ENCODE peak calls at places on chromosomes 3 and 15, in four cellular contexts. Y is BJ, L is lung, H is GM13976. I is an unnamed sample.

GRCh38 chr3:129323651-129324294 is 45.1 kb downstream of the HMCES start:
- DNase-seq in Y (no peak), H (peak), L (no peak), I (no peak)

GRCh38 chr3:6697285-6697684 is 163.6 kb upstream of the GRM7 start:
- DNase-seq in H (no peak), Y (no peak), L (no peak), I (no peak)

GRCh38 chr3:133928903-133929607 is 33.4 kb upstream of the RAB6B start:
- DNase-seq in H (peak), Y (no peak), L (peak), I (no peak)

GRCh38 chr3:152583913-152584312 is 251.0 kb upstream of the P2RY1 start:
- DNase-seq in L (no peak), Y (no peak), H (no peak), I (no peak)

GRCh38 chr3:46542801-46543201 is 23.3 kb downstream of the LRRC2 start:
- DNase-seq in H (no peak), Y (no peak), L (peak), I (no peak)

GRCh38 chr3:115486880-115487279 is 136.4 kb upstream of the GAP43 start:
- DNase-seq in Y (no peak), H (no peak), L (no peak), I (no peak)

GRCh38 chr15:32898991-32899613 is 181.3 kb downstream of the GREM1 start:
- DNase-seq in Y (no peak), L (no peak), H (no peak), I (no peak)

GRCh38 chr15:84969257-84969656 is 12.4 kb upstream of the PDE8A start:
- DNase-seq in Y (no peak), H (no peak), L (no peak), I (no peak)

GRCh38 chr3:85881833-85882393 is 923.1 kb downstream of the CADM2 start:
- DNase-seq in H (no peak), L (no peak), Y (no peak), I (no peak)

GRCh38 chr3:20930034-20930433 is 744.0 kb upstream of the SGO1 start:
- DNase-seq in L (no peak), H (no peak), Y (no peak), I (no peak)

GRCh38 chr3:194167480-194167862 is 31.5 kb downstream of the HES1 start:
- DNase-seq in L (no peak), Y (no peak), H (no peak), I (no peak)

GRCh38 chr3:69197922-69198540 is 75.6 kb upstream of the LMOD3 start:
- DNase-seq in L (no peak), H (no peak), Y (no peak), I (no peak)

GRCh38 chr15:74378853-74379252 is 11.4 kb upstream of the CYP11A1 start:
- DNase-seq in Y (no peak), H (no peak), L (no peak), I (no peak)

GRCh38 chr3:136351905-136352304 is 101.8 kb downstream of the PCCB start:
- DNase-seq in L (no peak), H (no peak), Y (no peak), I (no peak)
- TF ChIP-seq CTCF in L (no peak), H (no peak), Y (no peak), I (no peak)

DNA sequence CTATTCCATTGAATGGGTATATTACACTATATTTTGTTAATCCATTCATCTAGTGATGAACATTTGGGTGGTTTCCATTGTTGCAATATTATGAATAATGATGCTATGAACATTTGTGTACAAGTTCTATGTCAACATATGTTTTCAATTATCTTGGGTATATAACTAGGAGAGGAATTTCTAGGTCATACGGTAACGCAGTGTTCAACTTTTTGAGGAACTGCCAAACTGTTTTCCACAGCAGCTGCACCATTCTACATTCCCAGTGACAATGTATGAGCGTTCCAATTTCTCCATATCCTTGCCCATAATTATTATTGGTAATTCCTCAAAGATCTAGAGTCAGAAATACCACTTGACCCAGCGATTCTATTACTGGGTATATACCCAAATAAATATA is 24.1 kb upstream of the RORA start:
- DNase-seq in H (no peak), Y (no peak), L (no peak), I (no peak)
- TF ChIP-seq CTCF in H (no peak), Y (no peak), L (no peak), I (no peak)

GRCh38 chr15:40038654-40039543 is at the start of gene SRP14:
- DNase-seq in Y (peak), H (peak), L (peak), I (no peak)
- TF ChIP-seq CTCF in Y (no peak), H (no peak), L (no peak), I (no peak)

DNA sequence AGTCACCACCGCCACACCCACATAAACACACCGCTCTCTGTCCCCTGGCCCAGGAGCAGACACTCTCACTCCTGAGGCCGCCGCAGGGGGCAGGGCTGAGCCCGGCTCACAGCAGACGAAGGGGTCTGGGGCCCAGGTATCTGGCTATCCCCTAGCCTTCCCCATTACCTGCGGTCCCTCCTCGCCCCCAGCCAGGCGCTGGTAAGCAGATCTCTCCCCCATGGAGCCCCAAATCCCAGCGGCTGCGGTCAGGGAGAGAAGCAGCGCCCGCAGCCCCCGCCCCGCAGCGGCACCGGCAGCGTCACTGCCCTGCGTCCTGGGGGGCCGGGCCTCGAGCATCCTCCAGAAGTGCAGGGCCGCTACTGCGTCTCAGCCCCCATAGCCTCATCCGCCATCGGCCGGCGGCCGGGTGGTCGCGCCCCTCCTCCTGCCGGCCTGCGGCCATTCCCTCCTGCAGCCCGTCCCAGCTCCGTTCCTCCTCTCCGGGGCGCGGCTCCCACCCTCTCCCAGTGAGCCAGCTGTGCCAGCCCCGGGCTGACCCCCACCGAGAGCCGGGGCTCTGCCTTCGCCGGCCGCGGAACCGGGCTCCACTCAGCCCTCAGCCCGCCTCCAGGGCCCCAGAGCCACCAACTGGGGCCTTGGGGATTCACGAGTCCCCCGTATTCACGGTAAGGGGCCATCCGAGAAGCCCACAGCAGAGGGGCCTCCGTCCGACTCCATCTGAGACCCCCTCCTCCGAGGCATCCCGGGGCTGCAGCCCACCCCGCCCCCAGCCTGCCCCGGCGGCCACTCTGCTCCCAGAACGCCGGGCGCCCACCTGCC is 13.1 kb downstream of the TNK2 start:
- DNase-seq in L (no peak), Y (no peak), H (peak), I (no peak)
- TF ChIP-seq CTCF in L (no peak), Y (peak), H (peak), I (no peak)